ENCODE peak calls at places on chromosome 1, in six cellular contexts. One of them, this sample, is unnamed.

GRCh38 chr1:96962807-96963206 is 241.2 kb downstream of the PTBP2 start:
- DNase-seq in AG04450: no peak
- DNase-seq in colonic mucosa: no peak
- DNase-seq in pons: no peak
- DNase-seq in amygdala: no peak
- DNase-seq in Ammon's horn: no peak
- DNase-seq in this sample: no peak

GRCh38 chr1:101187287-101187686 is 49.5 kb upstream of the S1PR1 start:
- DNase-seq in colonic mucosa: no peak
- DNase-seq in Ammon's horn: no peak
- DNase-seq in pons: no peak
- DNase-seq in amygdala: no peak
- DNase-seq in AG04450: no peak
- DNase-seq in this sample: no peak

GRCh38 chr1:235646463-235646862 is 3.1 kb downstream of the GNG4 start:
- DNase-seq in AG04450: no peak
- DNase-seq in Ammon's horn: no peak
- DNase-seq in amygdala: no peak
- DNase-seq in pons: no peak
- DNase-seq in colonic mucosa: no peak
- DNase-seq in this sample: no peak

GRCh38 chr1:229022595-229023350 is 248.1 kb upstream of the RAB4A start:
- DNase-seq in colonic mucosa: no peak
- DNase-seq in pons: peak
- DNase-seq in Ammon's horn: peak
- DNase-seq in amygdala: peak
- DNase-seq in AG04450: no peak
- DNase-seq in this sample: peak

GRCh38 chr1:214997685-214998084 is 84.9 kb upstream of the KCNK2 start:
- DNase-seq in Ammon's horn: no peak
- DNase-seq in amygdala: no peak
- DNase-seq in AG04450: no peak
- DNase-seq in pons: no peak
- DNase-seq in colonic mucosa: no peak
- DNase-seq in this sample: no peak

GRCh38 chr1:235227414-235227813 is 66.4 kb upstream of the RBM34 start:
- DNase-seq in pons: no peak
- DNase-seq in colonic mucosa: no peak
- DNase-seq in Ammon's horn: no peak
- DNase-seq in AG04450: no peak
- DNase-seq in amygdala: no peak
- DNase-seq in this sample: no peak

GRCh38 chr1:116580446-116581322 is 9.9 kb upstream of the CD58 start:
- DNase-seq in AG04450: no peak
- DNase-seq in amygdala: no peak
- DNase-seq in pons: no peak
- DNase-seq in colonic mucosa: no peak
- DNase-seq in Ammon's horn: no peak
- DNase-seq in this sample: no peak

GRCh38 chr1:64956733-64957441 is 9.5 kb downstream of the JAK1 start:
- DNase-seq in pons: peak
- DNase-seq in colonic mucosa: no peak
- DNase-seq in Ammon's horn: peak
- DNase-seq in amygdala: no peak
- DNase-seq in AG04450: no peak
- DNase-seq in this sample: peak

GRCh38 chr1:148373236-148373935 is 109.7 kb downstream of the PPIAL4G start:
- DNase-seq in amygdala: no peak
- DNase-seq in colonic mucosa: no peak
- DNase-seq in Ammon's horn: no peak
- DNase-seq in pons: no peak
- DNase-seq in AG04450: no peak
- DNase-seq in this sample: no peak

GRCh38 chr1:28971980-28972771 is 57.8 kb downstream of the EPB41 start:
- DNase-seq in amygdala: no peak
- DNase-seq in Ammon's horn: no peak
- DNase-seq in AG04450: peak
- DNase-seq in colonic mucosa: no peak
- DNase-seq in pons: no peak
- DNase-seq in this sample: no peak

GRCh38 chr1:156060937-156061636 is at the start of gene RAB25:
- DNase-seq in colonic mucosa: peak
- DNase-seq in Ammon's horn: no peak
- DNase-seq in AG04450: no peak
- DNase-seq in pons: no peak
- DNase-seq in amygdala: no peak
- DNase-seq in this sample: no peak

GRCh38 chr1:235327559-235328270 is at the start of gene ARID4B:
- DNase-seq in pons: no peak
- DNase-seq in AG04450: no peak
- DNase-seq in amygdala: no peak
- DNase-seq in colonic mucosa: no peak
- DNase-seq in Ammon's horn: no peak
- DNase-seq in this sample: peak

GRCh38 chr1:241542199-241542907 is 10.2 kb downstream of the KMO start:
- DNase-seq in colonic mucosa: no peak
- DNase-seq in amygdala: no peak
- DNase-seq in AG04450: no peak
- DNase-seq in pons: no peak
- DNase-seq in Ammon's horn: no peak
- DNase-seq in this sample: no peak

GRCh38 chr1:119896303-119896702 is at the start of gene ADAM30:
- DNase-seq in colonic mucosa: no peak
- DNase-seq in amygdala: no peak
- DNase-seq in AG04450: no peak
- DNase-seq in Ammon's horn: no peak
- DNase-seq in pons: no peak
- DNase-seq in this sample: no peak

This sample was measured in midbrain.